ENCODE peak calls at places on chromosome 2, in eight cellular contexts. F is hepatocyte; V is left lung; I is mammary epithelial cell; E is CD8-positive, alpha-beta T cell; G is adrenal gland; Z is ascending aorta; W is A549. T is an unnamed sample.
A peak's percentile ranks its signal among the peaks of the same experiment; 100 is the strongest.

GRCh38 chr2:203891474-203891873 is 23.9 kb downstream of the CTLA4 start:
- DNase-seq in F (no peak), V (no peak), I (peak; percentile 73), E (no peak), G (peak; percentile 39), Z (peak; percentile 70), W (no peak), T (peak; percentile 6)

GRCh38 chr2:187514930-187515329 is 39.3 kb downstream of the TFPI start:
- DNase-seq in F (no peak), V (no peak), I (no peak), E (no peak), G (no peak), Z (no peak), W (no peak), T (no peak)

GRCh38 chr2:151278487-151278886 is 11.0 kb downstream of the NMI start:
- DNase-seq in F (no peak), V (no peak), I (no peak), E (no peak), G (no peak), Z (no peak), W (no peak), T (no peak)

GRCh38 chr2:151241224-151241623 is 20.4 kb downstream of the RBM43 start:
- DNase-seq in F (no peak), V (no peak), I (peak; percentile 27), E (no peak), G (no peak), Z (no peak), W (no peak), T (peak; percentile 18)

GRCh38 chr2:189221811-189222210 is 42.2 kb upstream of the COL5A2 start:
- DNase-seq in F (no peak), V (no peak), I (peak; percentile 75), E (no peak), G (no peak), Z (no peak), W (peak; percentile 69), T (peak; percentile 55)

GRCh38 chr2:98093611-98094010 is 6.6 kb downstream of the VWA3B start:
- DNase-seq in F (no peak), V (no peak), I (no peak), E (no peak), G (no peak), Z (no peak), W (no peak), T (no peak)

GRCh38 chr2:231396058-231396821 is 730 bp downstream of the B3GNT7 start:
- DNase-seq in F (no peak), V (no peak), I (no peak), E (no peak), G (peak; percentile 63), Z (no peak), W (no peak), T (no peak)

GRCh38 chr2:66343259-66343658 is 91.7 kb upstream of the MEIS1 start:
- DNase-seq in F (no peak), V (no peak), I (no peak), E (no peak), G (no peak), Z (no peak), W (no peak), T (no peak)

GRCh38 chr2:171482877-171483276 is 39.4 kb upstream of the CYBRD1 start:
- DNase-seq in F (no peak), V (no peak), I (no peak), E (no peak), G (no peak), Z (no peak), W (no peak), T (peak; percentile 47)

GRCh38 chr2:135573620-135574019 is 42.3 kb downstream of the R3HDM1 start:
- DNase-seq in F (no peak), V (no peak), I (no peak), E (no peak), G (no peak), Z (no peak), W (no peak), T (no peak)

GRCh38 chr2:74039611-74040010 is 54.9 kb downstream of the TET3 start:
- DNase-seq in F (no peak), V (no peak), I (no peak), E (no peak), G (no peak), Z (no peak), W (no peak), T (no peak)

GRCh38 chr2:75646090-75646582 is 447 bp upstream of the MRPL19 start:
- DNase-seq in F (no peak), V (no peak), I (no peak), E (no peak), G (no peak), Z (no peak), W (peak; percentile 21), T (no peak)

GRCh38 chr2:9083287-9083686 is 79.8 kb upstream of the MBOAT2 start:
- DNase-seq in F (no peak), V (no peak), I (no peak), E (no peak), G (no peak), Z (no peak), W (no peak), T (no peak)

GRCh38 chr2:71611781-71612545 is 158.6 kb downstream of the DYSF start:
- DNase-seq in F (no peak), V (peak; percentile 4), I (no peak), E (no peak), G (no peak), Z (peak; percentile 56), W (no peak), T (no peak)

GRCh38 chr2:215654177-215654850 is 218.4 kb upstream of the FN1 start:
- DNase-seq in F (peak; percentile 44), V (no peak), I (no peak), E (no peak), G (no peak), Z (no peak), W (no peak), T (peak; percentile 65)

GRCh38 chr2:215658635-215659305 is 222.9 kb upstream of the FN1 start:
- DNase-seq in F (no peak), V (no peak), I (no peak), E (no peak), G (no peak), Z (no peak), W (no peak), T (no peak)

GRCh38 chr2:215659650-215660049 is 223.8 kb upstream of the FN1 start:
- DNase-seq in F (no peak), V (no peak), I (no peak), E (no peak), G (no peak), Z (no peak), W (no peak), T (no peak)

GRCh38 chr2:215660687-215661086 is 224.8 kb upstream of the FN1 start:
- DNase-seq in F (no peak), V (no peak), I (peak; percentile 96), E (no peak), G (no peak), Z (no peak), W (no peak), T (peak; percentile 86)

GRCh38 chr2:215657844-215658243 is 222.0 kb upstream of the FN1 start:
- DNase-seq in F (peak; percentile 42), V (no peak), I (peak; percentile 95), E (no peak), G (no peak), Z (peak; percentile 78), W (peak; percentile 40), T (peak; percentile 91)
- H3K4me3 ChIP-seq in F (no peak overlapping the region), V (no peak overlapping the region), I (no peak overlapping the region), E (no peak overlapping the region), G (no peak overlapping the region), Z (no peak overlapping the region), W (no peak overlapping the region), T (no peak overlapping the region)

GRCh38 chr2:1591461-1591770 is 152.9 kb downstream of the PXDN start:
- DNase-seq in F (no peak), V (no peak), I (no peak), E (no peak), G (no peak), Z (peak; percentile 65), W (no peak), T (no peak)

GRCh38 chr2:1593371-1594205 is 150.7 kb downstream of the PXDN start:
- DNase-seq in F (peak; percentile 44), V (no peak), I (peak; percentile 79), E (no peak), G (no peak), Z (peak; percentile 62), W (peak; percentile 15), T (peak; percentile 87)

GRCh38 chr2:1594281-1595171 is 149.8 kb downstream of the PXDN start:
- DNase-seq in F (no peak), V (no peak), I (no peak), E (no peak), G (no peak), Z (peak; percentile 34), W (no peak), T (no peak)

GRCh38 chr2:1590611-1591460 is 153.5 kb downstream of the PXDN start:
- DNase-seq in F (no peak), V (no peak), I (no peak), E (no peak), G (peak; percentile 23), Z (peak; percentile 60), W (no peak), T (no peak)

GRCh38 chr2:1591978-1592907 is 152.1 kb downstream of the PXDN start:
- DNase-seq in F (peak; percentile 77), V (peak; percentile 52), I (peak; percentile 31), E (no peak), G (peak; percentile 33), Z (peak; percentile 89), W (peak; percentile 56), T (peak; percentile 96)
- TF ChIP-seq CTCF in F (peak; percentile 69), V (peak; percentile 46), I (no peak), E (no peak), G (peak; percentile 30), Z (peak; percentile 76), W (peak; percentile 10), T (peak; percentile 88)

DNA sequence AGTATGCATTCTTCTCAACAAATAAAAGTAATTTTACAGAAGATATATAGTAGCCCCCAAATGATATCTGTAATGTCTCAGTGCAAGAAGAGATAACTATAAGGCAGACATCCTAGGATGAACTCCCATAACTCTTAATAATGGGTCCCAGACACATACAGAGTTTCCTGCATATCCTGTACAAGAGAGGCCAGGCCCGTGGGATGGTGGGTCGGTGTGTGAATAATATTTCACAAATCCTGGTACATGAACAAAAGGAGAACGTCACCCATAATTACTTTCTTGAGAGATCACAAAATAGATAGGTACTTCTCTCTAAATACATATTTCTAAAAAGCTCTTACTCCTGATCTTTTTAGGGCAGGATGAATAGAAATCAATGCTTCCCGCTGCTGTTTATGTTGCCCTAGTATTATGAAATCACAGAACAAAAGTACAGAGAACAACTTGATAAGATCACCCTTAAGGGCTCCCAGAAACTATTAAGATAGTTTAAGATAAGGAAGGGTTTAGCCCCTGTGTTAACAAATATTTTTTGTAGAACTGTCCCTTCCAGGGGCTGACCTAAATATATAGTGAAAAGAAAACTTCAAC is 5.4 kb downstream of the IRS1 start:
- DNase-seq in F (no peak), V (no peak), I (no peak), E (no peak), G (peak; percentile 26), Z (no peak), W (no peak), T (peak; percentile 80)
- H3K4me3 ChIP-seq in F (peak overlapping the region; percentile 51), V (peak overlapping the region; percentile 68), I (peak overlapping the region; percentile 82), E (no peak overlapping the region), G (peak overlapping the region; percentile 2), Z (peak overlapping the region; percentile 75), W (peak overlapping the region; percentile 48), T (peak overlapping the region; percentile 70)

DNA sequence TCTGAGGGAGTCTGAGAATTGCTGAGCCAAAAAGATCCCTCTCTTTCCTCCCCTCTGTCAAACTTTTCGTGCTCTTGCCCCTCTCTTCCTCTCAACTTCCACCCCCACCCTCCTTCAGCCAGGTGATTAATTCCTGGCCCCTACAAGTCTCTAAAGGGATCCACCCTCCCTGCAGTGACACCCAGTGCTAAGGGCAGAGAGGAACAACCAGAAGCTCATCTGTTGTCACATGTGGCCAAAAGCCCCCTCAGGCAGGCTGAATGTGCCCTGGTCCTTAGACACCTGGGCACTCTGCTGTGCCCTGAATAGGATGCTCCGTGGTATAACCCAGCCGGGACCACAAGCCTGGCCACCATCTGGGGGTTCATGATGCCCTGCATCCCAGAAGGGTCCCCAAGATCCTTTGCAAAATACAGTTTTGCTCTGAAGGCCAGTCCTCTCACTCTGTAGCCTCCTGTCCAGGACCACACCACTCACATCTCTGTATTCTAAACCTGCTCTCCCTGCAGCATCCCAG is 234.4 kb downstream of the BCL11A start:
- DNase-seq in F (no peak), V (no peak), I (no peak), E (no peak), G (no peak), Z (no peak), W (no peak), T (no peak)
- TF ChIP-seq CTCF in F (no peak), V (no peak), I (no peak), E (no peak), G (no peak), Z (no peak), W (no peak), T (no peak)

T was measured in fibroblast of villous mesenchyme.